ENCODE peak calls at places on chromosome 16, in four cellular contexts. L, J, T and V are unnamed samples.

GRCh38 chr16:90008708-90009145 is 10.5 kb downstream of the DBNDD1 start:
- DNase-seq in L (no peak), J (no peak), T (peak), V (peak)

GRCh38 chr16:49592507-49593422 is 219.2 kb downstream of the C16orf78 start:
- DNase-seq in L (no peak), J (no peak), T (peak), V (no peak)

GRCh38 chr16:25064967-25065366 is 46.6 kb upstream of the LCMT1 start:
- DNase-seq in L (no peak), J (peak), T (peak), V (no peak)

GRCh38 chr16:48687421-48688038 is 77.5 kb upstream of the N4BP1 start:
- DNase-seq in L (peak), J (peak), T (peak), V (peak)

GRCh38 chr16:19432429-19432828 is 14.7 kb downstream of the TMC5 start:
- DNase-seq in L (no peak), J (no peak), T (no peak), V (no peak)

GRCh38 chr16:89996178-89996489 is 23.1 kb downstream of the DBNDD1 start:
- DNase-seq in L (no peak), J (no peak), T (no peak), V (no peak)

GRCh38 chr16:53052519-53053501 is at the start of gene CHD9NB:
- DNase-seq in L (no peak), J (peak), T (peak), V (no peak)

GRCh38 chr16:27816561-27816960 is 247.0 kb downstream of the GSG1L start:
- DNase-seq in L (no peak), J (no peak), T (no peak), V (no peak)

GRCh38 chr16:46974352-46974751 is 878 bp upstream of the DNAJA2 start:
- DNase-seq in L (no peak), J (no peak), T (no peak), V (peak)

GRCh38 chr16:86195863-86196630 is 297.1 kb downstream of the IRF8 start:
- DNase-seq in L (no peak), J (no peak), T (no peak), V (no peak)

GRCh38 chr16:53629607-53630312 is 73.9 kb downstream of the RPGRIP1L start:
- DNase-seq in L (no peak), J (no peak), T (no peak), V (no peak)

GRCh38 chr16:79469999-79470398 is 130.5 kb downstream of the MAF start:
- DNase-seq in L (no peak), J (peak), T (no peak), V (no peak)

GRCh38 chr16:56645311-56645710 is 6.4 kb upstream of the MT1B start:
- DNase-seq in L (no peak), J (no peak), T (no peak), V (no peak)

GRCh38 chr16:56643833-56644232 is 5.4 kb downstream of the MT1A start:
- DNase-seq in L (peak), J (no peak), T (no peak), V (no peak)

GRCh38 chr16:56645838-56646237 is 5.8 kb upstream of the MT1B start:
- DNase-seq in L (no peak), J (no peak), T (peak), V (no peak)

GRCh38 chr16:56641166-56641565 is 2.7 kb downstream of the MT1A start:
- DNase-seq in L (no peak), J (peak), T (no peak), V (no peak)

DNA sequence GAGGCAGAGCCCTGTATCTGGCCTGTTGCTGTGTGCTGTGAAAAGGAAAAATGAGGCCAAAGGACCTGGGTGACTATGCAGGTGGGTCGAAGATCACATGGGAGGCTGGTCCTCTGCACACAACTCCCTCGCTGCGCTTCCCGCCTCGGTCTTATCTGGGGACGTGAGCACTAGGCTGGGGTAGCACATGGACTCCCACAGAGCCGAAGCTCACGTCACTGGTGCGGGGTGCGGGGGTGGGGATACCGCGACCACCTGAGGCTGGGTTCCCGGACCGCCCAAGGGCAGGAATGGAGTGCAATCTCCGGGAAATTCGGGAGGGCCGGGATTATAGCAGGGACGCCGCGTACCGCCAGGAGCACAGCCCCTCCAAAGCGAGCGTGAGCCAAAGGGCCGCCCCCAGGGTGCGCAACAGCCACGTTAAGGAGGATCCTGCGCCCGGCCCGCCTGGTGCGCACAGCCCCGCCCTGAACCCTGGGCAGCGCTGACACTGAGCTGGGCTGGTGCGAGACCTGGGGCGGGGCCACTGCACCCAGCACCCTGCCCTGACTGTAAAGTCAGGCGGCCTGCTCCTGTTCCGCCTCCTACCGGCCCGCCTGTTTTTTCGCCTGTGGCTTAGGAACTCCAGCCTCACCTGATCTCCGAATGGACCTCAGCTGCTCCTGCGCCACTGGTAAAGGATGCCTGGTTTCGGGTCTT is 4.8 kb downstream of the MT1A start:
- DNase-seq in L (peak), J (peak), T (no peak), V (peak)
- H3K4me3 ChIP-seq in L (no peak), J (no peak), T (no peak), V (no peak)

DNA sequence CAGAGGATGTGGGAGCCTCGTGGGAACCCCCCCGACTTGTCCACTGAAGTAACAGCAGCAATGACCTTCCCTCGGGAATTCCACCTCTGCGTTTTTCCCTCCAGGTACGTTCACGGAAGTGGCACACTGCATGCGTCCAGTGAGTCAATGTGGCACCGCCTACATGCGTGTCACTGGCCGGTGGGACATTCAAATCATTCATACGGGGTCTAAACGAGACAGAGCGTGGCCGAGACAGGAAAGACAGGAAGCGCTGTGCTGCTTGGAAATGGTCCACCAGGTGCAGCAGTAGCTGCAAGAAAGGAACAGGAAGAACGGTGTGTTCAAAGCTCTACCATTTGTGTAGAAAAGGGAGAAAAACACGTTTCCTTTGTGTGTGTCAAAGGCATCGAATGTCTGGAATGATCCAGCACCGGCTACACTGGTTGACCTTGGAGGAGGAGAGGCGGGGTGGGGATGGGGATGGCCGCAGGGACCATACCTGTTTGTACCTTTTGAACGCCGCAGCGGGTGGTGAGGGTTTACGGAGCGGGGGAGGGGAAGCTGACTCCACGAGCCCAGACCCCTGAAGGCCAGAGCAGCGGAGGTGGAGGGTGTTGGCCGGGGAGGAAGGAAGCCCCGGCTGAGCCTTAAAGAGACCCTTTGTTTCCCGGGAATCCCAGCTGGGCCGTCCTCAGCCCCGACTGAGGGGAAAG is 1.7 kb upstream of the PGAP6 start:
- DNase-seq in L (peak), J (peak), T (no peak), V (peak)
- H3K4me3 ChIP-seq in L (no peak), J (peak), T (no peak), V (peak)

GRCh38 chr16:66619534-66620418 is 15.3 kb downstream of the CMTM3 start:
- DNase-seq in L (no peak), J (no peak), T (peak), V (peak)
- H3K4me3 ChIP-seq in L (no peak), J (no peak), T (no peak), V (no peak)

DNA sequence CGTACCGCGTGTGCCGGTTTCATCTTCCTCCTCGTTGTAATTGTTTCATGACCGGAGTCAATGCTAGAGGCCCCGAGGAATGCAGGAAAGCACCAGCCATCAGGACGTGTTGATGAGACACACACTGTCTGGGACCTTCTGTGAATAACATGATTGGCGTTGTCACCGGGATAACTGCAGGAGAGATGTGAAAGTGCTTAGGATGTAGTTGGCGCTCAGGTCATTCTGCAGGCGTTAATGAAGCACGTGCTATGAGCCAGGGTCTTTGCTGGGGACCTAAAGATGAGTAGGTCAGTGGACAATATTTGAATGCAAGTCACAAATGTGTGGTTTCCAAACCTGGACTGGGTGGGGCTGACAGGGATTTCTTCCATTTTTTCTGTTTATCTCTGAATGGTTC is 181.6 kb upstream of the HSBP1 start:
- DNase-seq in L (no peak), J (no peak), T (no peak), V (no peak)
- H3K4me3 ChIP-seq in L (no peak), J (no peak), T (no peak), V (no peak)

DNA sequence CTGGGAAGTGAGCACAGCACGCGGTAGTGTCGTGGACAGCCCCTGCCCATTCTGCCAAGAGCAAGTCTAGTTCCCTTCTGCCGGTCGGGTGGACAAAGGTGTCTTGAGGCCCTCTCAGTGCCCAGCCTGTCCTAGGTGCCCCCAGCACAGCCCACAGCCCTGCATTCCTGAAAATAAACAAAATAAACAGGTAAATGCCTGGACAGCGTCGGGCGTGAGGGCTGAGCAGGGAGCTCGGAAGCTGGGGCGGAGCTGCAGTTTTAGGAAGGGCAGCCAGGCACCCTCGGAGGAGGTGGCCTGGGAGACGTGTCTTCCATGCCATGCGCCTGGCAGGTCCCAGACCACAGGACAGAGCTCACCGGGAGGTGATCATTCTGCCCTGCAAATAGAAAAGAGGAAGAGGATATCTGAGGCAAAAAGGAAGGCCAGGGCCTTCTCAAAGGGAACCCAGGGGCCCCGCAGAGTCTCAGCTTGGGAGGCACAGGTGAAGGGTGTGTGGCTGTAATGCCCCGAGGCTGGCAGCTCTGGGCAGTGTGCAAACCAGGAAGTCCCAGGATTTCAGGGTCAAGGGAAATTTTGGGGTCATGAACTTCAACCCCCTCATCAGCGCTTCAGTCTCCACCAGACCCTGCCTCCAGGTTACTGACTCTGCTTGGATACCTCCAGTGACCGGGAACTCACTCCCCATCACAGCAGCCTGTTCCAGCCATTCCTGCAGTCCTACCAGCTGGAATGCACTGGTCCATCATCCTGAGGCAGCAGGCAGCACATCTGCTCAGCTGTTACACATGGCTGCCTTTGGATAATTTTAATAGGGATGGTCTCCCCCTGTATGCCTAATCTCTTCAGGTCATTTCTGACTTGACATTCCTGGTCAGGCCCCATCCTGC is 1.7 kb downstream of the ZNF469 start:
- DNase-seq in L (no peak), J (no peak), T (no peak), V (no peak)
- H3K4me3 ChIP-seq in L (no peak), J (no peak), T (peak), V (no peak)